ENCODE peak calls at places on chromosomes 13 and 19, in ten cellular contexts. One of them, this sample, is unnamed.

GRCh38 chr13:48315981-48316380 is 12.4 kb downstream of the RB1 start:
- DNase-seq in stimulated activated CD8-positive, alpha-beta memory T cell treated with anti-CD3 and anti-CD28 coated beads, Interleukin-7, amount 100 ng/mL, for 48 hours: no peak
- DNase-seq in stimulated activated CD4-positive, alpha-beta T cell treated with anti-CD3 and anti-CD28 coated beads, Interleukin-1b, Interleukin-23, amount 100 ng/mL, for 24 hours: no peak
- DNase-seq in MV-4-11: no peak
- DNase-seq in Kasumi-1: no peak
- DNase-seq in activated T-helper 1 cell treated with anti-CD3 and anti-CD28 coated beads, Interleukin-2, amount 50 U/mL, for 16 hours: no peak
- DNase-seq in HEK293T: no peak
- DNase-seq in NCI-H524: no peak
- DNase-seq in skeletal muscle cell: peak
- DNase-seq in left lung: no peak
- DNase-seq in this sample: no peak

GRCh38 chr13:35923347-35923746 is 207.8 kb downstream of the DCLK1 start:
- DNase-seq in stimulated activated CD8-positive, alpha-beta memory T cell treated with anti-CD3 and anti-CD28 coated beads, Interleukin-7, amount 100 ng/mL, for 48 hours: no peak
- DNase-seq in stimulated activated CD4-positive, alpha-beta T cell treated with anti-CD3 and anti-CD28 coated beads, Interleukin-1b, Interleukin-23, amount 100 ng/mL, for 24 hours: no peak
- DNase-seq in MV-4-11: no peak
- DNase-seq in Kasumi-1: no peak
- DNase-seq in activated T-helper 1 cell treated with anti-CD3 and anti-CD28 coated beads, Interleukin-2, amount 50 U/mL, for 16 hours: no peak
- DNase-seq in HEK293T: no peak
- DNase-seq in NCI-H524: no peak
- DNase-seq in skeletal muscle cell: peak
- DNase-seq in left lung: no peak
- DNase-seq in this sample: no peak

GRCh38 chr19:43636121-43636683 is 3.4 kb downstream of the CADM4 start:
- DNase-seq in stimulated activated CD8-positive, alpha-beta memory T cell treated with anti-CD3 and anti-CD28 coated beads, Interleukin-7, amount 100 ng/mL, for 48 hours: no peak
- DNase-seq in stimulated activated CD4-positive, alpha-beta T cell treated with anti-CD3 and anti-CD28 coated beads, Interleukin-1b, Interleukin-23, amount 100 ng/mL, for 24 hours: no peak
- DNase-seq in MV-4-11: no peak
- DNase-seq in Kasumi-1: no peak
- DNase-seq in activated T-helper 1 cell treated with anti-CD3 and anti-CD28 coated beads, Interleukin-2, amount 50 U/mL, for 16 hours: no peak
- DNase-seq in HEK293T: no peak
- DNase-seq in NCI-H524: no peak
- DNase-seq in skeletal muscle cell: no peak
- DNase-seq in left lung: no peak
- DNase-seq in this sample: no peak

GRCh38 chr19:33612928-33613327 is 8.8 kb upstream of the CHST8 start:
- DNase-seq in stimulated activated CD8-positive, alpha-beta memory T cell treated with anti-CD3 and anti-CD28 coated beads, Interleukin-7, amount 100 ng/mL, for 48 hours: no peak
- DNase-seq in stimulated activated CD4-positive, alpha-beta T cell treated with anti-CD3 and anti-CD28 coated beads, Interleukin-1b, Interleukin-23, amount 100 ng/mL, for 24 hours: no peak
- DNase-seq in MV-4-11: no peak
- DNase-seq in Kasumi-1: no peak
- DNase-seq in activated T-helper 1 cell treated with anti-CD3 and anti-CD28 coated beads, Interleukin-2, amount 50 U/mL, for 16 hours: no peak
- DNase-seq in HEK293T: no peak
- DNase-seq in NCI-H524: no peak
- DNase-seq in skeletal muscle cell: no peak
- DNase-seq in left lung: no peak
- DNase-seq in this sample: no peak

GRCh38 chr13:68185767-68186166 is 955.6 kb upstream of the PCDH9 start:
- DNase-seq in stimulated activated CD8-positive, alpha-beta memory T cell treated with anti-CD3 and anti-CD28 coated beads, Interleukin-7, amount 100 ng/mL, for 48 hours: no peak
- DNase-seq in stimulated activated CD4-positive, alpha-beta T cell treated with anti-CD3 and anti-CD28 coated beads, Interleukin-1b, Interleukin-23, amount 100 ng/mL, for 24 hours: no peak
- DNase-seq in MV-4-11: no peak
- DNase-seq in Kasumi-1: no peak
- DNase-seq in activated T-helper 1 cell treated with anti-CD3 and anti-CD28 coated beads, Interleukin-2, amount 50 U/mL, for 16 hours: no peak
- DNase-seq in HEK293T: no peak
- DNase-seq in NCI-H524: no peak
- DNase-seq in skeletal muscle cell: no peak
- DNase-seq in left lung: no peak
- DNase-seq in this sample: no peak

GRCh38 chr13:113669871-113670341 is 2.9 kb downstream of the GRK1 start:
- DNase-seq in stimulated activated CD8-positive, alpha-beta memory T cell treated with anti-CD3 and anti-CD28 coated beads, Interleukin-7, amount 100 ng/mL, for 48 hours: no peak
- DNase-seq in stimulated activated CD4-positive, alpha-beta T cell treated with anti-CD3 and anti-CD28 coated beads, Interleukin-1b, Interleukin-23, amount 100 ng/mL, for 24 hours: no peak
- DNase-seq in MV-4-11: no peak
- DNase-seq in Kasumi-1: no peak
- DNase-seq in activated T-helper 1 cell treated with anti-CD3 and anti-CD28 coated beads, Interleukin-2, amount 50 U/mL, for 16 hours: no peak
- DNase-seq in HEK293T: no peak
- DNase-seq in NCI-H524: no peak
- DNase-seq in skeletal muscle cell: no peak
- DNase-seq in left lung: peak
- DNase-seq in this sample: no peak

GRCh38 chr13:87570669-87571068 is 100.5 kb upstream of the SLITRK5 start:
- DNase-seq in stimulated activated CD8-positive, alpha-beta memory T cell treated with anti-CD3 and anti-CD28 coated beads, Interleukin-7, amount 100 ng/mL, for 48 hours: no peak
- DNase-seq in stimulated activated CD4-positive, alpha-beta T cell treated with anti-CD3 and anti-CD28 coated beads, Interleukin-1b, Interleukin-23, amount 100 ng/mL, for 24 hours: no peak
- DNase-seq in MV-4-11: no peak
- DNase-seq in Kasumi-1: no peak
- DNase-seq in activated T-helper 1 cell treated with anti-CD3 and anti-CD28 coated beads, Interleukin-2, amount 50 U/mL, for 16 hours: no peak
- DNase-seq in HEK293T: no peak
- DNase-seq in NCI-H524: no peak
- DNase-seq in skeletal muscle cell: no peak
- DNase-seq in left lung: no peak
- DNase-seq in this sample: no peak

GRCh38 chr19:21568816-21569496 is 63.6 kb downstream of the ZNF429 start:
- DNase-seq in stimulated activated CD8-positive, alpha-beta memory T cell treated with anti-CD3 and anti-CD28 coated beads, Interleukin-7, amount 100 ng/mL, for 48 hours: peak
- DNase-seq in stimulated activated CD4-positive, alpha-beta T cell treated with anti-CD3 and anti-CD28 coated beads, Interleukin-1b, Interleukin-23, amount 100 ng/mL, for 24 hours: peak
- DNase-seq in MV-4-11: no peak
- DNase-seq in Kasumi-1: no peak
- DNase-seq in activated T-helper 1 cell treated with anti-CD3 and anti-CD28 coated beads, Interleukin-2, amount 50 U/mL, for 16 hours: peak
- DNase-seq in HEK293T: no peak
- DNase-seq in NCI-H524: peak
- DNase-seq in skeletal muscle cell: no peak
- DNase-seq in left lung: peak
- DNase-seq in this sample: no peak

GRCh38 chr13:103203750-103204330 is 137.6 kb upstream of the SLC10A2 start:
- DNase-seq in stimulated activated CD8-positive, alpha-beta memory T cell treated with anti-CD3 and anti-CD28 coated beads, Interleukin-7, amount 100 ng/mL, for 48 hours: no peak
- DNase-seq in stimulated activated CD4-positive, alpha-beta T cell treated with anti-CD3 and anti-CD28 coated beads, Interleukin-1b, Interleukin-23, amount 100 ng/mL, for 24 hours: no peak
- DNase-seq in MV-4-11: no peak
- DNase-seq in Kasumi-1: no peak
- DNase-seq in activated T-helper 1 cell treated with anti-CD3 and anti-CD28 coated beads, Interleukin-2, amount 50 U/mL, for 16 hours: no peak
- DNase-seq in HEK293T: no peak
- DNase-seq in NCI-H524: peak
- DNase-seq in skeletal muscle cell: no peak
- DNase-seq in left lung: no peak
- DNase-seq in this sample: no peak

GRCh38 chr13:41700790-41701310 is 243.5 kb downstream of the RGCC start:
- DNase-seq in stimulated activated CD8-positive, alpha-beta memory T cell treated with anti-CD3 and anti-CD28 coated beads, Interleukin-7, amount 100 ng/mL, for 48 hours: no peak
- DNase-seq in stimulated activated CD4-positive, alpha-beta T cell treated with anti-CD3 and anti-CD28 coated beads, Interleukin-1b, Interleukin-23, amount 100 ng/mL, for 24 hours: no peak
- DNase-seq in MV-4-11: peak
- DNase-seq in Kasumi-1: peak
- DNase-seq in activated T-helper 1 cell treated with anti-CD3 and anti-CD28 coated beads, Interleukin-2, amount 50 U/mL, for 16 hours: no peak
- DNase-seq in HEK293T: no peak
- DNase-seq in NCI-H524: no peak
- DNase-seq in skeletal muscle cell: peak
- DNase-seq in left lung: no peak
- DNase-seq in this sample: no peak

GRCh38 chr13:111398715-111399299 is 78.4 kb downstream of the TEX29 start:
- DNase-seq in stimulated activated CD8-positive, alpha-beta memory T cell treated with anti-CD3 and anti-CD28 coated beads, Interleukin-7, amount 100 ng/mL, for 48 hours: no peak
- DNase-seq in stimulated activated CD4-positive, alpha-beta T cell treated with anti-CD3 and anti-CD28 coated beads, Interleukin-1b, Interleukin-23, amount 100 ng/mL, for 24 hours: no peak
- DNase-seq in MV-4-11: peak
- DNase-seq in Kasumi-1: no peak
- DNase-seq in activated T-helper 1 cell treated with anti-CD3 and anti-CD28 coated beads, Interleukin-2, amount 50 U/mL, for 16 hours: no peak
- DNase-seq in HEK293T: no peak
- DNase-seq in NCI-H524: no peak
- DNase-seq in skeletal muscle cell: no peak
- DNase-seq in left lung: no peak
- DNase-seq in this sample: no peak

GRCh38 chr13:40446365-40446764 is 220.1 kb downstream of the FOXO1 start:
- DNase-seq in stimulated activated CD8-positive, alpha-beta memory T cell treated with anti-CD3 and anti-CD28 coated beads, Interleukin-7, amount 100 ng/mL, for 48 hours: no peak
- DNase-seq in stimulated activated CD4-positive, alpha-beta T cell treated with anti-CD3 and anti-CD28 coated beads, Interleukin-1b, Interleukin-23, amount 100 ng/mL, for 24 hours: no peak
- DNase-seq in MV-4-11: no peak
- DNase-seq in Kasumi-1: no peak
- DNase-seq in activated T-helper 1 cell treated with anti-CD3 and anti-CD28 coated beads, Interleukin-2, amount 50 U/mL, for 16 hours: no peak
- DNase-seq in HEK293T: no peak
- DNase-seq in NCI-H524: no peak
- DNase-seq in skeletal muscle cell: no peak
- DNase-seq in left lung: no peak
- DNase-seq in this sample: no peak

GRCh38 chr19:53333466-53334449 is at the start of gene ZNF845:
- DNase-seq in stimulated activated CD8-positive, alpha-beta memory T cell treated with anti-CD3 and anti-CD28 coated beads, Interleukin-7, amount 100 ng/mL, for 48 hours: peak
- DNase-seq in stimulated activated CD4-positive, alpha-beta T cell treated with anti-CD3 and anti-CD28 coated beads, Interleukin-1b, Interleukin-23, amount 100 ng/mL, for 24 hours: peak
- DNase-seq in MV-4-11: peak
- DNase-seq in Kasumi-1: peak
- DNase-seq in activated T-helper 1 cell treated with anti-CD3 and anti-CD28 coated beads, Interleukin-2, amount 50 U/mL, for 16 hours: peak
- DNase-seq in HEK293T: peak
- DNase-seq in NCI-H524: peak
- DNase-seq in skeletal muscle cell: peak
- DNase-seq in left lung: peak
- DNase-seq in this sample: peak